ENCODE peak calls at places on chromosomes 13 and 19, in five cellular contexts. E is kidney, Q is endodermal cell, M is mesenchymal stem cell, Z is neuronal stem cell. B is an unnamed sample.

GRCh38 chr13:45108716-45109706 is 11.3 kb upstream of the GTF2F2 start:
- DNase-seq in E (no peak), Q (peak; percentile 62), M (peak; percentile 37), Z (no peak), B (peak; percentile 21)

GRCh38 chr13:73215807-73216206 is 157.0 kb downstream of the KLF5 start:
- DNase-seq in E (peak; percentile 74), Q (no peak), M (peak; percentile 12), Z (no peak), B (peak; percentile 76)

GRCh38 chr13:77184455-77184854 is 142.4 kb downstream of the MYCBP2 start:
- DNase-seq in E (no peak), Q (no peak), M (no peak), Z (no peak), B (peak; percentile 86)

GRCh38 chr19:39403331-39404312 is 3.0 kb upstream of the ZFP36 start:
- DNase-seq in E (peak; percentile 100), Q (peak; percentile 92), M (peak; percentile 100), Z (peak; percentile 89), B (peak; percentile 93)

GRCh38 chr19:55493052-55493649 is 4.9 kb downstream of the SSC5D start:
- DNase-seq in E (no peak), Q (no peak), M (no peak), Z (no peak), B (no peak)

GRCh38 chr19:55088543-55089265 is 13.0 kb downstream of the EPS8L1 start:
- DNase-seq in E (peak; percentile 83), Q (peak; percentile 98), M (peak; percentile 76), Z (peak; percentile 92), B (peak; percentile 28)

GRCh38 chr19:4350726-4351125 is 7.4 kb downstream of the MPND start:
- DNase-seq in E (no peak), Q (no peak), M (no peak), Z (no peak), B (no peak)

GRCh38 chr19:54451997-54452396 is 3.0 kb downstream of the LENG8 start:
- DNase-seq in E (peak; percentile 74), Q (peak; percentile 32), M (no peak), Z (no peak), B (no peak)

GRCh38 chr19:50784710-50785109 is 5.5 kb upstream of the ACP4 start:
- DNase-seq in E (no peak), Q (no peak), M (no peak), Z (no peak), B (no peak)

GRCh38 chr13:45527699-45528462 is 63.1 kb downstream of the COG3 start:
- DNase-seq in E (no peak), Q (no peak), M (peak; percentile 64), Z (no peak), B (no peak)

GRCh38 chr13:41696163-41697003 is 239.0 kb downstream of the RGCC start:
- DNase-seq in E (no peak), Q (peak; percentile 48), M (peak; percentile 86), Z (no peak), B (peak; percentile 88)

GRCh38 chr19:11106477-11106876 is 17.2 kb downstream of the LDLR start:
- DNase-seq in E (no peak), Q (no peak), M (peak; percentile 82), Z (no peak), B (no peak)

GRCh38 chr13:113209336-113209879 is at the start of gene CUL4A:
- DNase-seq in E (peak; percentile 93), Q (peak; percentile 92), M (peak; percentile 84), Z (peak; percentile 84), B (peak; percentile 73)

GRCh38 chr19:13337181-13337580 is 169.1 kb downstream of the CACNA1A start:
- DNase-seq in E (no peak), Q (no peak), M (no peak), Z (no peak), B (no peak)

GRCh38 chr19:55070755-55071502 is 4.7 kb upstream of the EPS8L1 start:
- DNase-seq in E (no peak), Q (no peak), M (peak; percentile 32), Z (no peak), B (peak; percentile 88)

GRCh38 chr13:47757681-47758080 is 243.4 kb downstream of the SUCLA2 start:
- DNase-seq in E (no peak), Q (no peak), M (no peak), Z (no peak), B (no peak)

GRCh38 chr19:45423033-45423588 is 606 bp downstream of the ERCC1 start:
- DNase-seq in E (no peak), Q (no peak), M (no peak), Z (no peak), B (no peak)

GRCh38 chr19:869245-870177 is 10.0 kb downstream of the CFD start:
- DNase-seq in E (peak; percentile 94), Q (peak; percentile 50), M (peak; percentile 94), Z (no peak), B (peak; percentile 51)

GRCh38 chr13:60887711-60888110 is 490.7 kb downstream of the TDRD3 start:
- DNase-seq in E (no peak), Q (no peak), M (no peak), Z (no peak), B (no peak)

GRCh38 chr19:32040246-32040645 is 305.2 kb upstream of the ZNF507 start:
- DNase-seq in E (no peak), Q (no peak), M (no peak), Z (no peak), B (no peak)

GRCh38 chr19:47389150-47389556 is 30.2 kb downstream of the MEIS3 start:
- DNase-seq in E (no peak), Q (no peak), M (no peak), Z (no peak), B (no peak)

GRCh38 chr19:45164577-45165335 is 4.0 kb upstream of the NKPD1 start:
- DNase-seq in E (peak; percentile 81), Q (peak; percentile 96), M (peak; percentile 79), Z (no peak), B (peak; percentile 90)

GRCh38 chr19:3346677-3347353 is 19.6 kb upstream of the NFIC start:
- DNase-seq in E (peak; percentile 87), Q (peak; percentile 35), M (no peak), Z (no peak), B (no peak)

GRCh38 chr19:32018014-32018413 is 327.4 kb upstream of the ZNF507 start:
- DNase-seq in E (no peak), Q (no peak), M (peak; percentile 37), Z (no peak), B (peak; percentile 95)

GRCh38 chr19:5960005-5961001 is 17.6 kb downstream of the RANBP3 start:
- DNase-seq in E (peak; percentile 72), Q (no peak), M (no peak), Z (no peak), B (no peak)

GRCh38 chr13:110305001-110305400 is 2.0 kb downstream of the COL4A1 start:
- DNase-seq in E (no peak), Q (no peak), M (no peak), Z (no peak), B (no peak)

GRCh38 chr19:28905996-28906395 is 307.0 kb downstream of the UQCRFS1 start:
- DNase-seq in E (no peak), Q (peak; percentile 12), M (no peak), Z (no peak), B (no peak)

GRCh38 chr13:27379694-27380596 is 44.5 kb upstream of the GTF3A start:
- DNase-seq in E (no peak), Q (peak; percentile 96), M (peak; percentile 67), Z (peak; percentile 69), B (peak; percentile 49)

DNA sequence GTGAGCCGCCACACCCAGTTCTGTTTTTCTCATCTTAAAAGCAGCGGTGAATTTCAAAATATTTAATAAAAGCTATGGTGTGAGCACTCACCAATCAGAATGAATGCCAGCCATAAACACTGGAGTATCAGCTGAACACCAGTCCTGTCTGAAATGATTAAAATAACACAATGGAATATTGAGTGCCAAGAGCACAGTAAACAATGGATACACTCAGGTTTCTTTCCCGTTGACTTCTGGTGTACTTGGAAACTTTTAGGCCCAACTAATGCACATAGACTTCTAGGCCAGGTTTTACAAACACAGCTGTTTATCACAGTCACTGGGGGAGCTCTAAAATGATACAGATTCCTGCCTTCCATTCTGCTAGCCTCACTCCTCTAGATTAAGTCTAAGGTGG is 68.3 kb downstream of the SLC6A16 start:
- DNase-seq in E (no peak), Q (no peak), M (no peak), Z (no peak), B (no peak)
- H3K9ac ChIP-seq in E (no peak overlapping the region), Q (no peak overlapping the region), M (no peak overlapping the region), Z (no peak overlapping the region), B (no peak overlapping the region)

GRCh38 chr19:44007473-44007872 is 4.7 kb downstream of the ZNF230 start:
- DNase-seq in E (no peak), Q (no peak), M (no peak), Z (no peak), B (no peak)
- H3K9me3 ChIP-seq in E (peaks cover 24% of the 10 kb centered on the region), Q (peaks cover 32% of the 10 kb centered on the region), M (peaks cover 58% of the 10 kb centered on the region), Z (peaks cover 46% of the 10 kb centered on the region), B (peaks cover 30% of the 10 kb centered on the region)

DNA sequence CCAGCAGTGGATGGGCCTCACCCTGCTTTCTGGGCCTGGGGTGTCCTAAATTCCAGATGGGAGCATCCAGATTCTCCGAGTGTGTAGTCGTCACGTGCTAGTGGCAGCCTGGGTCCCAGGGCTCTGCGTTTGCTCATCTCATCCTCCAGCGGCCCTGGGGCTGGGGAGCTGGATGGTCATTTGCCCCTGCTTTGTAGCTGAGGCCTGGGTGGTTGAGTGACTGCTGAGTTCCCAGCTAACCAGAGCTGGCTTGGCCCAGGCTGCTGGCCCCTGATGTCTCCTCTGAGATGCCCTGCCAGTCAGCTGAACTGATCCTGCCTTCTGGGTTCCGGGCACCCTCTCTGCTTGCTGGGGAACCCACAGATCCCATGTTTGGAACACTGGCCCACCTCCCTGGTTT is 22.5 kb upstream of the CRTC1 start:
- DNase-seq in E (peak; percentile 64), Q (no peak), M (no peak), Z (no peak), B (no peak)
- H3K9ac ChIP-seq in E (no peak overlapping the region), Q (no peak overlapping the region), M (peak overlapping the region; percentile 83), Z (no peak overlapping the region), B (no peak overlapping the region)

GRCh38 chr19:37692956-37693660 is 26.5 kb downstream of the ZNF607 start:
- DNase-seq in E (no peak), Q (no peak), M (no peak), Z (no peak), B (no peak)
- H3K9me3 ChIP-seq in E (no peaks in the 10 kb centered on the region), Q (no peaks in the 10 kb centered on the region), M (peaks cover 26% of the 10 kb centered on the region), Z (peaks cover 35% of the 10 kb centered on the region), B (peaks cover 23% of the 10 kb centered on the region)

B was measured in mammary epithelial cell.